ENCODE peak calls at places on chromosomes 16 and 17, in four cellular contexts. I is cardiac fibroblast, T is keratinocyte, G is lower leg skin. W is an unnamed sample.

GRCh38 chr17:29615048-29615385 is 7.7 kb downstream of the CORO6 start:
- DNase-seq in I (peak), T (no peak), G (peak), W (no peak)

GRCh38 chr17:73798111-73798748 is 154.0 kb upstream of the SDK2 start:
- DNase-seq in I (peak), T (peak), G (no peak), W (peak)

GRCh38 chr17:33854596-33854995 is 400.5 kb upstream of the CCL2 start:
- DNase-seq in I (no peak), T (no peak), G (no peak), W (no peak)

GRCh38 chr16:4327782-4328579 is 12.1 kb downstream of the GLIS2 start:
- DNase-seq in I (peak), T (no peak), G (peak), W (peak)

GRCh38 chr17:68398731-68399637 is 58.3 kb downstream of the WIPI1 start:
- DNase-seq in I (peak), T (no peak), G (no peak), W (peak)

GRCh38 chr17:69551212-69552010 is 136.9 kb downstream of the MAP2K6 start:
- DNase-seq in I (peak), T (no peak), G (no peak), W (no peak)

GRCh38 chr17:71055128-71055527 is 885.8 kb downstream of the KCNJ2 start:
- DNase-seq in I (peak), T (no peak), G (no peak), W (no peak)

GRCh38 chr16:80746231-80746630 is 58.2 kb downstream of the CDYL2 start:
- DNase-seq in I (no peak), T (no peak), G (no peak), W (peak)

GRCh38 chr17:48841395-48841831 is 10.6 kb downstream of the CALCOCO2 start:
- DNase-seq in I (peak), T (no peak), G (peak), W (peak)

GRCh38 chr16:78437352-78437968 is 338.0 kb downstream of the WWOX start:
- DNase-seq in I (peak), T (peak), G (no peak), W (peak)

GRCh38 chr17:61324540-61324868 is 75.1 kb upstream of the TBX2 start:
- DNase-seq in I (peak), T (no peak), G (no peak), W (peak)

GRCh38 chr17:17941015-17941414 is 31.2 kb downstream of the TOM1L2 start:
- DNase-seq in I (no peak), T (no peak), G (no peak), W (no peak)

GRCh38 chr17:72677714-72678390 is 414.6 kb downstream of the SLC39A11 start:
- DNase-seq in I (peak), T (no peak), G (no peak), W (peak)

GRCh38 chr17:72760368-72760767 is 332.1 kb downstream of the SLC39A11 start:
- DNase-seq in I (no peak), T (no peak), G (no peak), W (no peak)

GRCh38 chr17:82065638-82066303 is at the start of gene DUS1L:
- DNase-seq in I (peak), T (no peak), G (no peak), W (peak)

GRCh38 chr17:81715107-81715871 is 3.2 kb downstream of the SLC25A10 start:
- DNase-seq in I (no peak), T (no peak), G (no peak), W (no peak)

GRCh38 chr17:40516581-40517285 is 15.3 kb upstream of the TNS4 start:
- DNase-seq in I (peak), T (no peak), G (no peak), W (peak)

GRCh38 chr17:27944546-27945332 is 51.6 kb upstream of the LYRM9 start:
- DNase-seq in I (no peak), T (no peak), G (no peak), W (no peak)

GRCh38 chr16:10988164-10988803 is 43.9 kb downstream of the CLEC16A start:
- DNase-seq in I (no peak), T (no peak), G (no peak), W (no peak)

GRCh38 chr16:75575976-75576375 is 9.8 kb downstream of the GABARAPL2 start:
- DNase-seq in I (no peak), T (no peak), G (no peak), W (no peak)

GRCh38 chr16:2782583-2783351 is 4.6 kb downstream of the PRSS33 start:
- DNase-seq in I (no peak), T (no peak), G (no peak), W (no peak)

GRCh38 chr17:79213305-79213704 is 138.7 kb downstream of the ENGASE start:
- DNase-seq in I (no peak), T (no peak), G (no peak), W (no peak)

GRCh38 chr17:75773808-75774470 is 8.9 kb upstream of the GALK1 start:
- DNase-seq in I (no peak), T (no peak), G (no peak), W (no peak)
- TF ChIP-seq CTCF in I (no peak), T (peak), G (no peak), W (no peak)

GRCh38 chr17:4199818-4200402 is 56.9 kb downstream of the CYB5D2 start:
- DNase-seq in I (peak), T (no peak), G (no peak), W (no peak)
- TF ChIP-seq CTCF in I (peak), T (peak), G (no peak), W (peak)

GRCh38 chr17:55549140-55549539 is 37.9 kb upstream of the SMIM36 start:
- DNase-seq in I (peak), T (no peak), G (no peak), W (peak)
- TF ChIP-seq CTCF in I (peak), T (peak), G (no peak), W (peak)

DNA sequence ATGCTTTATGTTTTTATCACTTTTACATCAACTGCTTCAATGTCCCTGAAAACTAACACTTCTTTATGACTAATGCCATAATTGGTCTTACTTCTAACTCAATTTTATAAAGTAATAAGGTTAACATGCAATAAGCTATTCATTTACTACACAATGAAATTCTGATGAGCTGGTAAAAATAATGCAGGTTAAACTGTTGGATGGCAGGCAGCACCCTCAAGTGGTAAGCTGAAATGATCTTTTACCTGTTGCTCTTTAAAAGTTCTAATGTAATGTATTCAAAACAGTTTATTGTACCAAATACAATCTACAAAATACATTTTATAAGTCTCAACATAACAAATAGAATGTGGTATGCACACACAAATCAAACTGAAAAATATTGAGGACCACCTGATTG is 1280.3 kb downstream of the CDH8 start:
- DNase-seq in I (no peak), T (no peak), G (no peak), W (no peak)
- TF ChIP-seq CTCF in I (no peak), T (no peak), G (no peak), W (no peak)

GRCh38 chr16:57021693-57022092 is 32.3 kb downstream of the NLRC5 start:
- DNase-seq in I (no peak), T (no peak), G (no peak), W (no peak)
- TF ChIP-seq CTCF in I (no peak), T (no peak), G (no peak), W (no peak)

W was measured in foreskin fibroblast.